ENCODE peak calls at places on chromosome 16, in ten cellular contexts. B is iris pigment epithelial cell; G is lung microvascular endothelial cell; T is Ammon's horn; M is RWPE1; L is endothelial cell of umbilical vein; H is cardiac fibroblast; D is aorta; R is effector memory CD4-positive, alpha-beta T cell; P is smooth muscle cell of the brain vasculature. C is an unnamed sample.

GRCh38 chr16:30004811-30005242 is 6.0 kb downstream of the DOC2A start:
- DNase-seq in B (no peak), G (no peak), R (no peak), P (no peak), H (no peak), T (no peak), L (no peak), D (no peak), M (no peak), C (no peak)

GRCh38 chr16:87560428-87561199 is 41.7 kb upstream of the JPH3 start:
- DNase-seq in R (no peak), L (no peak), M (peak; percentile 72), T (no peak), H (peak; percentile 44), D (peak; percentile 82), P (no peak), B (peak; percentile 36), G (peak; percentile 40), C (no peak)

GRCh38 chr16:88966986-88967799 is 9.8 kb downstream of the CBFA2T3 start:
- DNase-seq in G (no peak), D (no peak), B (no peak), T (no peak), M (no peak), P (no peak), H (no peak), L (no peak), R (no peak), C (no peak)

GRCh38 chr16:85398050-85398451 is 215.1 kb upstream of the GSE1 start:
- DNase-seq in R (no peak), D (no peak), H (no peak), T (no peak), B (no peak), P (no peak), L (no peak), M (no peak), G (no peak), C (no peak)

GRCh38 chr16:50719401-50720337 is 22.2 kb upstream of the CYLD start:
- DNase-seq in D (no peak), G (no peak), R (no peak), L (no peak), H (no peak), T (no peak), B (no peak), M (peak; percentile 57), P (no peak), C (no peak)

GRCh38 chr16:10741844-10742243 is 1.8 kb upstream of the NUBP1 start:
- DNase-seq in H (no peak), G (no peak), P (no peak), M (no peak), D (peak; percentile 82), R (no peak), B (no peak), T (no peak), L (no peak), C (no peak)

GRCh38 chr16:17836868-17837602 is 366.3 kb upstream of the XYLT1 start:
- DNase-seq in D (no peak), B (peak; percentile 61), L (no peak), G (no peak), T (no peak), H (peak; percentile 87), R (no peak), P (no peak), M (peak; percentile 84), C (peak; percentile 93)

GRCh38 chr16:77869997-77870813 is 81.8 kb downstream of the VAT1L start:
- DNase-seq in D (peak; percentile 77), R (no peak), T (no peak), H (no peak), M (no peak), B (peak; percentile 60), G (peak; percentile 12), P (no peak), L (peak; percentile 24), C (no peak)

GRCh38 chr16:8958344-8958808 is 5.3 kb downstream of the USP7 start:
- DNase-seq in M (no peak), R (peak; percentile 19), L (peak; percentile 54), G (peak; percentile 76), H (peak; percentile 65), B (peak; percentile 64), P (no peak), T (peak; percentile 53), D (peak; percentile 79), C (no peak)

GRCh38 chr16:59210955-59211541 is 476.9 kb upstream of the GOT2 start:
- DNase-seq in H (peak; percentile 59), T (peak; percentile 11), L (peak; percentile 97), P (peak; percentile 37), G (peak; percentile 5), M (no peak), R (no peak), D (no peak), B (peak; percentile 70), C (no peak)

GRCh38 chr16:75305364-75306101 is 54.1 kb upstream of the BCAR1 start:
- DNase-seq in L (peak; percentile 98), G (peak; percentile 99), T (peak; percentile 45), P (peak; percentile 89), D (peak; percentile 90), B (peak; percentile 100), M (peak; percentile 97), H (peak; percentile 100), R (no peak), C (peak; percentile 100)

GRCh38 chr16:254461-254860 is 19.8 kb downstream of the FAM234A start:
- DNase-seq in T (no peak), P (no peak), R (no peak), H (no peak), M (no peak), D (no peak), L (no peak), G (no peak), B (no peak), C (no peak)

GRCh38 chr16:30444231-30445148 is 1.2 kb downstream of the SEPHS2 start:
- DNase-seq in P (no peak), G (no peak), T (no peak), B (no peak), R (no peak), M (no peak), L (no peak), H (no peak), D (no peak), C (no peak)

GRCh38 chr16:82917886-82918595 is 291.3 kb downstream of the CDH13 start:
- DNase-seq in P (no peak), L (no peak), T (no peak), B (no peak), H (no peak), R (no peak), M (no peak), D (no peak), G (no peak), C (no peak)

GRCh38 chr16:78264642-78265041 is 165.2 kb downstream of the WWOX start:
- DNase-seq in B (no peak), M (no peak), P (no peak), G (no peak), H (no peak), L (no peak), T (no peak), D (no peak), R (no peak), C (no peak)

GRCh38 chr16:30615358-30616076 is 5.3 kb upstream of the ZNF689 start:
- DNase-seq in G (peak; percentile 51), P (no peak), B (peak; percentile 21), L (peak; percentile 35), M (no peak), H (peak; percentile 50), D (no peak), T (peak; percentile 53), R (peak; percentile 44), C (no peak)

GRCh38 chr16:69073181-69073669 is 32.2 kb upstream of the HAS3 start:
- DNase-seq in G (peak; percentile 82), T (no peak), L (peak; percentile 38), R (no peak), D (no peak), M (peak; percentile 88), P (no peak), H (peak; percentile 94), B (peak; percentile 90), C (peak; percentile 88)

GRCh38 chr16:56639045-56639444 is 579 bp downstream of the MT1A start:
- DNase-seq in G (no peak), L (no peak), H (no peak), P (no peak), M (no peak), T (no peak), B (no peak), R (no peak), D (no peak), C (no peak)

C was measured in epithelial cell of prostate.